ENCODE peak calls at places on chromosomes 12 and 14, in five cellular contexts. Q is body of pancreas, F is fibroblast of lung, P is psoas muscle, J is endodermal cell. N is an unnamed sample.

GRCh38 chr12:77236066-77236465 is 170.7 kb upstream of the E2F7 start:
- DNase-seq in Q (no peak), P (no peak), F (peak), J (no peak), N (no peak)

GRCh38 chr12:64457036-64457435 is 5.1 kb downstream of the TBK1 start:
- DNase-seq in J (no peak), P (no peak), Q (no peak), F (no peak), N (peak)

GRCh38 chr12:121165316-121165715 is 32.6 kb downstream of the P2RX7 start:
- DNase-seq in P (no peak), J (no peak), F (no peak), Q (peak), N (no peak)

GRCh38 chr14:92224348-92224954 is 98.5 kb upstream of the SLC24A4 start:
- DNase-seq in Q (no peak), J (no peak), F (peak), P (no peak), N (no peak)

GRCh38 chr14:90093942-90094595 is 32.3 kb downstream of the KCNK13 start:
- DNase-seq in P (no peak), F (peak), Q (no peak), J (no peak), N (peak)

GRCh38 chr14:59428581-59429012 is 36.6 kb downstream of the GPR135 start:
- DNase-seq in J (no peak), F (peak), Q (no peak), P (no peak), N (peak)

GRCh38 chr14:76930549-76930948 is 98.0 kb downstream of the IRF2BPL start:
- DNase-seq in F (no peak), P (no peak), Q (no peak), J (no peak), N (no peak)

GRCh38 chr14:50943261-50943942 is 881 bp downstream of the PYGL start:
- DNase-seq in Q (peak), F (peak), P (peak), J (peak), N (peak)

GRCh38 chr12:15979096-15980091 is 68.3 kb downstream of the DERA start:
- DNase-seq in P (no peak), F (peak), J (peak), Q (peak), N (peak)

GRCh38 chr12:126347421-126347820 is 1282.2 kb downstream of the AACS start:
- DNase-seq in J (peak), F (no peak), Q (no peak), P (no peak), N (no peak)

GRCh38 chr14:44897041-44897843 is 64.5 kb downstream of the KLHL28 start:
- DNase-seq in P (peak), Q (peak), J (peak), F (peak), N (peak)

GRCh38 chr12:89353188-89353822 is 1.0 kb upstream of the DUSP6 start:
- DNase-seq in F (peak), P (peak), Q (peak), J (peak), N (no peak)

GRCh38 chr14:67068246-67068645 is 121.0 kb upstream of the GARIN2 start:
- DNase-seq in J (no peak), F (no peak), Q (no peak), P (no peak), N (no peak)

GRCh38 chr12:123057505-123058265 is 77.2 kb downstream of the ARL6IP4 start:
- DNase-seq in Q (no peak), F (no peak), J (no peak), P (no peak), N (no peak)

GRCh38 chr14:78345346-78345745 is 175.2 kb downstream of the NRXN3 start:
- DNase-seq in P (no peak), Q (no peak), J (no peak), F (no peak), N (no peak)

GRCh38 chr14:85296466-85297210 is 233.3 kb upstream of the FLRT2 start:
- DNase-seq in Q (no peak), J (no peak), F (peak), P (no peak), N (peak)

GRCh38 chr12:31591308-31591901 is 469 bp upstream of the DENND5B start:
- DNase-seq in Q (peak), F (peak), P (no peak), J (peak), N (peak)

GRCh38 chr14:90545966-90546751 is 149.3 kb downstream of the CALM1 start:
- DNase-seq in F (no peak), Q (no peak), J (no peak), P (peak), N (no peak)

GRCh38 chr14:96793547-96793946 is 3.6 kb upstream of the VRK1 start:
- DNase-seq in P (no peak), J (no peak), F (no peak), Q (no peak), N (no peak)

GRCh38 chr12:115155665-115156645 is 472.0 kb upstream of the TBX3 start:
- DNase-seq in J (no peak), F (peak), Q (no peak), P (no peak), N (peak)

GRCh38 chr12:120361506-120362208 is 7.3 kb downstream of the MSI1 start:
- DNase-seq in J (peak), Q (peak), F (peak), P (peak), N (peak)

GRCh38 chr12:70692681-70693288 is 55.6 kb upstream of the PTPRB start:
- DNase-seq in Q (no peak), P (no peak), J (no peak), F (peak), N (peak)

GRCh38 chr12:503111-503761 is 43.5 kb downstream of the B4GALNT3 start:
- DNase-seq in F (no peak), P (no peak), Q (peak), J (peak), N (peak)

GRCh38 chr12:110355080-110355479 is 48.4 kb downstream of the ANAPC7 start:
- DNase-seq in Q (no peak), J (peak), P (no peak), F (no peak), N (peak)

GRCh38 chr12:78194448-78194847 is 363.8 kb downstream of the NAV3 start:
- DNase-seq in Q (no peak), P (no peak), J (no peak), F (peak), N (peak)

GRCh38 chr14:51792819-51793218 is 67.6 kb upstream of the GNG2 start:
- DNase-seq in J (no peak), F (peak), Q (no peak), P (no peak), N (peak)

GRCh38 chr12:59780605-59781135 is 184.8 kb downstream of the SLC16A7 start:
- DNase-seq in F (peak), Q (peak), P (no peak), J (peak), N (peak)

GRCh38 chr12:131279281-131279921 is 325.7 kb downstream of the ADGRD1 start:
- DNase-seq in J (no peak), P (peak), Q (no peak), F (no peak), N (no peak)

GRCh38 chr14:61527325-61528100 is 167.8 kb upstream of the HIF1A start:
- DNase-seq in P (no peak), J (no peak), Q (no peak), F (peak), N (peak)

GRCh38 chr12:57852620-57853509 is 6.3 kb upstream of the CTDSP2 start:
- DNase-seq in F (peak), Q (no peak), J (peak), P (peak), N (peak)
- H3K4me3 ChIP-seq in F (no peak), Q (no peak), J (peak), P (peak), N (peak)

GRCh38 chr12:105234197-105234596 is 1.8 kb downstream of the APPL2 start:
- DNase-seq in Q (no peak), P (no peak), J (no peak), F (no peak), N (no peak)

GRCh38 chr12:105233045-105233905 is 2.7 kb downstream of the APPL2 start:
- DNase-seq in J (no peak), P (no peak), F (no peak), Q (no peak), N (peak)

GRCh38 chr12:105237671-105238070 is 1.7 kb upstream of the APPL2 start:
- DNase-seq in J (no peak), P (no peak), Q (no peak), F (no peak), N (no peak)

GRCh38 chr12:105235299-105235746 is 651 bp downstream of the APPL2 start:
- DNase-seq in P (no peak), F (no peak), J (peak), Q (no peak), N (no peak)

GRCh38 chr12:105235747-105236476 is at the start of gene APPL2:
- DNase-seq in F (peak), P (peak), J (peak), Q (peak), N (peak)
- TF ChIP-seq CTCF in F (no peak), P (peak), J (peak), Q (peak), N (peak)

GRCh38 chr12:82685721-82686222 is 934 bp upstream of the TMTC2 start:
- DNase-seq in F (peak), Q (peak), P (peak), J (peak), N (peak)
- H3K4me3 ChIP-seq in F (peak), Q (peak), P (peak), J (peak), N (peak)

GRCh38 chr12:117402363-117402762 is 40.9 kb upstream of the NOS1 start:
- DNase-seq in J (peak), Q (no peak), F (no peak), P (no peak), N (no peak)
- TF ChIP-seq CTCF in J (peak), Q (no peak), F (no peak), P (no peak), N (no peak)